ENCODE peak calls at places on chromosome 6, in eight cellular contexts. O, F, E, Q, D, X, A and L are unnamed samples.

GRCh38 chr6:16414205-16414604 is 175.8 kb downstream of the GMPR start:
- DNase-seq in O (no peak), F (no peak), E (peak; percentile 41), Q (peak; percentile 57), D (no peak), X (no peak), A (no peak), L (no peak)

GRCh38 chr6:42295688-42296087 is 78.0 kb upstream of the MRPS10 start:
- DNase-seq in O (no peak), F (no peak), E (no peak), Q (no peak), D (no peak), X (no peak), A (no peak), L (no peak)

GRCh38 chr6:160667854-160668481 is 3.9 kb upstream of the LPA start:
- DNase-seq in O (no peak), F (no peak), E (no peak), Q (no peak), D (no peak), X (peak; percentile 42), A (no peak), L (peak; percentile 44)

GRCh38 chr6:116115781-116116180 is 10.2 kb downstream of the COL10A1 start:
- DNase-seq in O (no peak), F (no peak), E (no peak), Q (no peak), D (no peak), X (no peak), A (no peak), L (no peak)

GRCh38 chr6:108942556-108943492 is 94.6 kb downstream of the ARMC2 start:
- DNase-seq in O (no peak), F (no peak), E (no peak), Q (no peak), D (no peak), X (no peak), A (no peak), L (no peak)

GRCh38 chr6:85008311-85009015 is 244.1 kb upstream of the TBX18 start:
- DNase-seq in O (no peak), F (no peak), E (peak; percentile 70), Q (peak; percentile 60), D (no peak), X (no peak), A (no peak), L (no peak)

GRCh38 chr6:21665101-21665435 is 71.5 kb downstream of the SOX4 start:
- DNase-seq in O (no peak), F (no peak), E (peak; percentile 17), Q (no peak), D (no peak), X (no peak), A (no peak), L (no peak)

GRCh38 chr6:8225113-8225512 is 122.8 kb upstream of the EEF1E1 start:
- DNase-seq in O (no peak), F (no peak), E (no peak), Q (no peak), D (no peak), X (no peak), A (no peak), L (no peak)

GRCh38 chr6:112877134-112878100 is 530.3 kb downstream of the RFPL4B start:
- DNase-seq in O (no peak), F (no peak), E (peak; percentile 93), Q (peak; percentile 78), D (no peak), X (no peak), A (no peak), L (no peak)

GRCh38 chr6:78308025-78308424 is 559.3 kb upstream of the IRAK1BP1 start:
- DNase-seq in O (no peak), F (no peak), E (no peak), Q (peak; percentile 24), D (no peak), X (no peak), A (no peak), L (no peak)

GRCh38 chr6:23455754-23456153 is 670.3 kb upstream of the NRSN1 start:
- DNase-seq in O (no peak), F (no peak), E (no peak), Q (no peak), D (no peak), X (no peak), A (no peak), L (no peak)

DNA sequence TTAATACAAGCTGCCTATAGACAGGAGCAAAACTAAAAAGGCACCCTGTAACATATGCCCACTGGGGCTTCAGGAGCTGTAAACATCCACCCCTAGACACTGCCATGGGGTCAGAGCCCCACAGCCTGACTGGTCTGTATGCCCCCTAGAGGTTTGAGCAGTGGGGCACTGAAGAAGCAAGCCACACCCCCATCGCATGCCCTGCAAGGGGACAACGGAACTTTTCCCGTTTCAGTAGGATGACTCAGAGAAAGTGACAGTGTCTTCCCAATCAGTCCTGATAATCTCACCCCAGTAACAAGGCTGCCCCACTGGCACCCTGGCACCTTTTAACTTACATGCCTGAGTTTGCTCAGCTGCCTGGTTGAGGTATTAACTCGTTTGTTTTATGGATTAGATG is 35.9 kb downstream of the BEND3 start:
- DNase-seq in O (no peak), F (no peak), E (no peak), Q (no peak), D (no peak), X (no peak), A (no peak), L (no peak)
- TF ChIP-seq CTCF in O (no peak), F (no peak), E (no peak), Q (peak; percentile 5), D (no peak), X (no peak), A (no peak), L (no peak)

DNA sequence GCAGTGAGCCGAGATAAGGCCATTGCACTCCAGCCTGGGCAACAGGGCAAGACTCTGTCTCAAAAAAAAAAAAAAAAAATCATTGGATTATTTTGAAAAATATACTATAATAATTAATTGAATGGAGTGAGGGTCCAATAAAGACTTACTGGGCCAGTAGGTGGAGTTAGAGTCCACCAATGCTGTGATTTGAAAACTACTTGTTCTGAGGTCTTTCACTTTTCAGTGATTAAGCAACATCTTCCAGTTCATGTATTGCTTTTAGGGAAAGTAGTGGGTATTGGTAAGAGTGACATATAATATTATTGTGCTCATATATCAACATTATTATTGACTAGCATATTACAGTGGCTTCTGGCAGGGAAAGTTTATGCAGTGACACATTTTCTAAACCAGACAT is 530.3 kb downstream of the KHDRBS2 start:
- DNase-seq in O (no peak), F (no peak), E (no peak), Q (no peak), D (no peak), X (no peak), A (no peak), L (no peak)
- TF ChIP-seq CTCF in O (no peak), F (no peak), E (no peak), Q (no peak), D (no peak), X (no peak), A (no peak), L (no peak)

GRCh38 chr6:131062245-131063027 is 609 bp downstream of the EPB41L2 start:
- DNase-seq in O (no peak), F (no peak), E (peak; percentile 31), Q (no peak), D (peak; percentile 47), X (no peak), A (no peak), L (peak; percentile 33)

GRCh38 chr6:131061771-131062160 is 1.3 kb downstream of the EPB41L2 start:
- DNase-seq in O (no peak), F (no peak), E (peak; percentile 39), Q (no peak), D (no peak), X (no peak), A (no peak), L (peak; percentile 10)

GRCh38 chr6:131063764-131064272 is 773 bp upstream of the EPB41L2 start:
- DNase-seq in O (no peak), F (no peak), E (no peak), Q (no peak), D (no peak), X (no peak), A (no peak), L (peak; percentile 39)

GRCh38 chr6:131061041-131061770 is 1.8 kb downstream of the EPB41L2 start:
- DNase-seq in O (no peak), F (no peak), E (peak; percentile 70), Q (no peak), D (no peak), X (no peak), A (no peak), L (peak; percentile 22)

DNA sequence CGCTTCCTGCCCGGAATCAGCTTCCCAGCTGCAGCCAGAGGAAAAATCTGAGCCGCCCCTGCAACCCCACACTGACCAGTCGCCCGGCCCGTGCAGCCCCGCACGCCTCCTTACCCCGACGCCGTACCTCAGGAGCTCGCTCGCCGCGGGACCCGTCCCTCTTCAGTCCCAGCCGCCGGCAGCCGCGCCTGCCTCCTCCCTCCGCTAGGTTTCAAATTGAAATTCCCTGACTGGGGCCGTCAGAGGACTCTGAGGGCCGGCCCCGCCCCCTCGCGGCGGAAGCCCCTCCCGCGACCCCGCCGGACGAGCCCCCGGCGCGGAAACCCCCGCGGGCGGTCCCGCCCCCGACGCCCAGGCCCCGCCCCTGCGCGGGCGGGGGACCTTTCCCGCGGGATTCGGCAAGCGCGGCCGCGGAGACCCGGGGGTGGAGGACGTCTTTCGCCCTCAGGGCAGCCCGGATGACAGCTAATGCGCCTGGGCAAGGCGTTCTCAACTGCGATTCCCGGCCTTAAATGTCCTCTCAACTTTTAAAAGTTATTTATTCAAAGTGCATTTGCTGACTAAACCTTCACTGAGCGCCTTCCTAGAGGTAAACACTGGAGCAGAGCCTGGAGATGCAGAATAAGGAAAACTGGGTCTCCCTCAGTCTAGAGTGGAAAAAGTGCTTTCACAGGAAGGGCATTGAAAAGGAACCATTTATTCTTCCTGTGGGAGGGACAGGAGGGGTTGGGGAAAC is at the start of gene EPB41L2:
- DNase-seq in O (peak; percentile 70), F (peak; percentile 56), E (peak; percentile 95), Q (peak; percentile 80), D (peak; percentile 90), X (peak; percentile 4), A (peak; percentile 91), L (peak; percentile 93)
- TF ChIP-seq CTCF in O (peak; percentile 31), F (peak; percentile 60), E (no peak), Q (peak; percentile 44), D (peak; percentile 50), X (no peak), A (peak; percentile 28), L (no peak)

DNA sequence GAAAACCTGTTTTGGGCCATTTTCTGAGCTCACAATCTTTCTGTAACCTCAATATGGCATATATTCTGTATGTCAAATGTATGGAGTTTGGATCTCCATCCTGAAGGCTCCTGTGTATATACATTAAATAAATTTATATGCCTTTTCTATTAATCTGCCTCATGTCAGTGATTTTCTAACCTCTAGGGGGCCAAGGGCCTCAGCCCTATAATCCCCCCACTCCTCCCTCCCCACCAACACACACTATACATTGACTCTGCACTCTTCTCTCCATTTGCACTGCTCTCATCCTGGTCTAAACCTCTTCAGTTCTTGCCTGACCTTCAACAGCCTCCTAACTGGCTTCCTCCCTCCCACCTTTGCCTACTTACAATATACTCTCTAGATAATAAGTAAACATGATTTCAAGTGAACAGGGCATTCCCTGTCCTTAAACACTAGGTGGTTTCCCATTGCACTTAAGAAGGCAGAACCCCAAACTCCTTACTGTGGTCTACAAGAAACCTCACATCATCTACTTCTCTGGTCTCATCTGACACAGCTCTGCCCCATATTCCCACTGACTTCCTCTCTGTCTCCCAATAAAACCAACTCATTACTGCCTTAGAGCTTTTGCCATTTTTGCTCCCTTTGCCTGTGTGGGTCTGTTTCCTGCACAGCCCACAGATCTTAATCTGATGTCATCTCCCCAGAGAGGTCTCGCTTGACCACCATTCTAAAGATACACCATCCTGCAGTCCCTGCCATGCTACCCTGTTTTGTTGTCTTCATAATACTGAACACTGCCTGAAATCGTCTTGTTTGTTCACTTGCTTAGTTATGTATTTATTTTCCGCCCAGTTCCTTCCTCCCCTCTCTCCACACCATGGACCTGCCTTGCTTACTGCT is 213.7 kb downstream of the SYNE1 start:
- DNase-seq in O (no peak), F (no peak), E (no peak), Q (no peak), D (no peak), X (no peak), A (no peak), L (no peak)
- TF ChIP-seq CTCF in O (no peak), F (no peak), E (no peak), Q (peak; percentile 5), D (no peak), X (no peak), A (no peak), L (no peak)